ENCODE peak calls at places on chromosomes 5 and 9, in five cellular contexts. A is M059J, N is NT2/D1, G is hippocampal formation, I is cardiac fibroblast. K is an unnamed sample.

GRCh38 chr5:54959673-54960418 is 25.5 kb downstream of the ESM1 start:
- DNase-seq in A (peak), N (no peak), G (no peak), I (peak), K (no peak)

GRCh38 chr5:147485046-147485445 is 24.8 kb downstream of the DPYSL3 start:
- DNase-seq in A (peak), N (no peak), G (no peak), I (peak), K (no peak)

GRCh38 chr5:81165493-81166119 is 67.5 kb upstream of the CKMT2 start:
- DNase-seq in A (peak), N (peak), G (peak), I (peak), K (peak)

GRCh38 chr5:157516626-157517325 is 56.8 kb downstream of the NIPAL4 start:
- DNase-seq in A (peak), N (no peak), G (no peak), I (peak), K (no peak)

GRCh38 chr9:121363586-121363961 is 6.5 kb downstream of the STOM start:
- DNase-seq in A (no peak), N (no peak), G (no peak), I (no peak), K (no peak)

GRCh38 chr5:135832263-135832555 is 2.3 kb upstream of the SLC25A48 start:
- DNase-seq in A (no peak), N (no peak), G (no peak), I (no peak), K (no peak)

GRCh38 chr9:100108572-100108971 is 9.5 kb downstream of the INVS start:
- DNase-seq in A (peak), N (no peak), G (no peak), I (peak), K (no peak)

GRCh38 chr5:145697251-145698016 is 137.7 kb downstream of the PRELID2 start:
- DNase-seq in A (peak), N (peak), G (no peak), I (peak), K (no peak)

GRCh38 chr5:72517961-72518690 is 10.9 kb upstream of the ZNF366 start:
- DNase-seq in A (peak), N (no peak), G (peak), I (peak), K (no peak)

GRCh38 chr9:137295313-137296213 is 6.5 kb downstream of the NRARP start:
- DNase-seq in A (no peak), N (no peak), G (no peak), I (no peak), K (no peak)

GRCh38 chr5:24208540-24209141 is 436.1 kb downstream of the CDH10 start:
- DNase-seq in A (no peak), N (peak), G (no peak), I (no peak), K (no peak)

GRCh38 chr5:90940227-90940995 is 381.8 kb downstream of the ADGRV1 start:
- DNase-seq in A (peak), N (peak), G (no peak), I (peak), K (no peak)

GRCh38 chr5:997711-998110 is 10.9 kb upstream of the NKD2 start:
- DNase-seq in A (no peak), N (no peak), G (no peak), I (no peak), K (no peak)

GRCh38 chr5:170534941-170535340 is 31.1 kb downstream of the KCNIP1 start:
- DNase-seq in A (no peak), N (no peak), G (no peak), I (no peak), K (no peak)

GRCh38 chr5:113663879-113664278 is 150.4 kb downstream of the YTHDC2 start:
- DNase-seq in A (peak), N (no peak), G (no peak), I (peak), K (no peak)

GRCh38 chr9:9855503-9856078 is 757.2 kb downstream of the PTPRD start:
- DNase-seq in A (no peak), N (no peak), G (no peak), I (no peak), K (no peak)

GRCh38 chr9:10015755-10016154 is 597.0 kb downstream of the PTPRD start:
- DNase-seq in A (no peak), N (no peak), G (no peak), I (no peak), K (no peak)

GRCh38 chr5:39624890-39625289 is 200.1 kb upstream of the DAB2 start:
- DNase-seq in A (no peak), N (no peak), G (no peak), I (no peak), K (no peak)

GRCh38 chr9:9341203-9341602 is 1271.6 kb downstream of the PTPRD start:
- DNase-seq in A (no peak), N (no peak), G (no peak), I (no peak), K (no peak)